ENCODE peak calls at places on chromosomes 11 and 22, in seven cellular contexts. One of them, this sample, is unnamed.

GRCh38 chr11:17273668-17274321 is 2.7 kb upstream of the NUCB2 start:
- DNase-seq in T-helper 9 cell: no peak
- DNase-seq in RWPE1: no peak
- DNase-seq in activated gamma-delta T cell treated with Interleukin-2 at 50 U/mL for 16 hours: no peak
- DNase-seq in cardiac muscle cell: no peak
- DNase-seq in amygdala: no peak
- DNase-seq in NCI-H1417: no peak
- DNase-seq in this sample: no peak

GRCh38 chr11:17208257-17208999 is 642 bp upstream of the PIK3C2A start:
- DNase-seq in activated gamma-delta T cell treated with Interleukin-2 at 50 U/mL for 16 hours: peak
- DNase-seq in T-helper 9 cell: peak
- DNase-seq in RWPE1: peak
- DNase-seq in NCI-H1417: peak
- DNase-seq in cardiac muscle cell: peak
- DNase-seq in amygdala: no peak
- DNase-seq in this sample: peak

GRCh38 chr11:8080674-8081590 is at the start of gene TUB:
- DNase-seq in NCI-H1417: peak
- DNase-seq in activated gamma-delta T cell treated with Interleukin-2 at 50 U/mL for 16 hours: no peak
- DNase-seq in RWPE1: peak
- DNase-seq in T-helper 9 cell: no peak
- DNase-seq in cardiac muscle cell: peak
- DNase-seq in amygdala: no peak
- DNase-seq in this sample: no peak

GRCh38 chr11:92211576-92212167 is 12.9 kb upstream of the FAT3 start:
- DNase-seq in RWPE1: no peak
- DNase-seq in T-helper 9 cell: no peak
- DNase-seq in activated gamma-delta T cell treated with Interleukin-2 at 50 U/mL for 16 hours: no peak
- DNase-seq in cardiac muscle cell: peak
- DNase-seq in NCI-H1417: peak
- DNase-seq in amygdala: no peak
- DNase-seq in this sample: peak

GRCh38 chr11:13942908-13943505 is 19.5 kb upstream of the SPON1 start:
- DNase-seq in activated gamma-delta T cell treated with Interleukin-2 at 50 U/mL for 16 hours: no peak
- DNase-seq in cardiac muscle cell: peak
- DNase-seq in RWPE1: peak
- DNase-seq in T-helper 9 cell: no peak
- DNase-seq in amygdala: no peak
- DNase-seq in NCI-H1417: no peak
- DNase-seq in this sample: no peak

GRCh38 chr22:49418341-49418894 is 409.3 kb downstream of the BRD1 start:
- DNase-seq in cardiac muscle cell: no peak
- DNase-seq in amygdala: no peak
- DNase-seq in RWPE1: no peak
- DNase-seq in activated gamma-delta T cell treated with Interleukin-2 at 50 U/mL for 16 hours: no peak
- DNase-seq in NCI-H1417: no peak
- DNase-seq in T-helper 9 cell: no peak
- DNase-seq in this sample: no peak

GRCh38 chr11:23789938-23790371 is 706.9 kb upstream of the LUZP2 start:
- DNase-seq in amygdala: no peak
- DNase-seq in NCI-H1417: no peak
- DNase-seq in T-helper 9 cell: no peak
- DNase-seq in activated gamma-delta T cell treated with Interleukin-2 at 50 U/mL for 16 hours: no peak
- DNase-seq in RWPE1: peak
- DNase-seq in cardiac muscle cell: peak
- DNase-seq in this sample: no peak

GRCh38 chr11:93604276-93604675 is 57.2 kb upstream of the CEP295 start:
- DNase-seq in activated gamma-delta T cell treated with Interleukin-2 at 50 U/mL for 16 hours: no peak
- DNase-seq in cardiac muscle cell: no peak
- DNase-seq in NCI-H1417: no peak
- DNase-seq in amygdala: no peak
- DNase-seq in T-helper 9 cell: no peak
- DNase-seq in RWPE1: no peak
- DNase-seq in this sample: no peak